ENCODE peak calls at places on chromosomes 2 and 18, in nine cellular contexts. B is psoas muscle, D is chondrocyte, Z is T follicular helper cell, V is breast epithelium, M is uterus, C is nephron progenitor cell, P is HAP-1, O is AG08396. W is an unnamed sample.

GRCh38 chr2:131034122-131035051 is 58.9 kb downstream of the FAM168B start:
- DNase-seq in V (no peak), P (peak), M (no peak), C (peak), D (no peak), O (no peak), B (peak), Z (no peak), W (no peak)

GRCh38 chr2:85804583-85804982 is 50.8 kb downstream of the ATOH8 start:
- DNase-seq in D (no peak), M (no peak), Z (no peak), P (peak), O (no peak), V (no peak), B (no peak), C (no peak), W (no peak)

GRCh38 chr2:180573951-180574350 is 406.5 kb upstream of the UBE2E3 start:
- DNase-seq in D (no peak), B (no peak), O (peak), Z (no peak), C (no peak), M (no peak), V (no peak), P (peak), W (no peak)

GRCh38 chr2:13050764-13051163 is 334.0 kb downstream of the TRIB2 start:
- DNase-seq in C (no peak), O (no peak), Z (no peak), M (no peak), V (no peak), D (no peak), B (no peak), P (no peak), W (peak)

GRCh38 chr2:205865794-205866490 is 183.6 kb downstream of the NRP2 start:
- DNase-seq in O (no peak), D (no peak), V (no peak), P (no peak), Z (no peak), B (no peak), M (no peak), C (no peak), W (no peak)

GRCh38 chr18:42614619-42615293 is 500.7 kb downstream of the RIT2 start:
- DNase-seq in Z (no peak), B (no peak), P (no peak), C (no peak), M (no peak), V (no peak), O (no peak), D (no peak), W (no peak)

GRCh38 chr2:42865884-42866861 is 73.8 kb upstream of the HAAO start:
- DNase-seq in O (no peak), P (no peak), C (no peak), M (peak), D (no peak), Z (no peak), V (no peak), B (peak), W (no peak)

GRCh38 chr18:36580266-36580665 is 248.5 kb downstream of the TPGS2 start:
- DNase-seq in D (no peak), P (no peak), Z (no peak), C (no peak), V (no peak), B (peak), M (peak), O (peak), W (peak)

GRCh38 chr2:123518387-123518786 is 506.7 kb upstream of the CNTNAP5 start:
- DNase-seq in M (no peak), Z (no peak), B (no peak), O (no peak), D (no peak), C (no peak), V (no peak), P (no peak), W (no peak)

GRCh38 chr2:127051116-127051779 is 55.7 kb downstream of the BIN1 start:
- DNase-seq in D (peak), P (no peak), B (peak), M (peak), V (peak), C (no peak), O (no peak), Z (no peak), W (no peak)

GRCh38 chr18:77068321-77068841 is 64.2 kb downstream of the MBP start:
- DNase-seq in C (no peak), P (no peak), M (no peak), V (no peak), Z (peak), B (no peak), O (no peak), D (no peak), W (no peak)

GRCh38 chr18:32798209-32798960 is 25.6 kb upstream of the KLHL14 start:
- DNase-seq in P (no peak), Z (no peak), M (no peak), V (no peak), D (no peak), O (no peak), C (no peak), B (no peak), W (no peak)

GRCh38 chr2:98691307-98691706 is 39.6 kb downstream of the MGAT4A start:
- DNase-seq in O (no peak), P (no peak), M (no peak), D (no peak), V (no peak), C (no peak), Z (no peak), B (no peak), W (no peak)

GRCh38 chr2:67689651-67690050 is 292.5 kb downstream of the ETAA1 start:
- DNase-seq in O (no peak), Z (no peak), D (no peak), M (no peak), B (no peak), C (no peak), P (no peak), V (no peak), W (no peak)

GRCh38 chr2:95315801-95316411 is 18.8 kb downstream of the KCNIP3 start:
- DNase-seq in C (no peak), M (no peak), D (peak), Z (no peak), B (peak), O (peak), V (no peak), P (no peak), W (peak)

GRCh38 chr18:63604791-63605567 is 17.8 kb downstream of the SERPINB13 start:
- DNase-seq in P (no peak), C (no peak), V (no peak), D (no peak), O (no peak), B (no peak), Z (no peak), M (no peak), W (peak)

GRCh38 chr2:238061310-238062202 is 755 bp downstream of the SCLY start:
- DNase-seq in Z (no peak), C (peak), V (no peak), O (peak), P (peak), M (peak), B (no peak), D (no peak), W (no peak)

GRCh38 chr2:219482674-219483405 is 15.9 kb upstream of the GMPPA start:
- DNase-seq in Z (no peak), M (no peak), V (no peak), D (no peak), O (no peak), B (peak), C (no peak), P (no peak), W (no peak)

GRCh38 chr2:158969717-158970521 is 1.5 kb downstream of the TANC1 start:
- DNase-seq in V (peak), O (peak), M (peak), Z (no peak), B (peak), C (peak), D (no peak), P (peak), W (no peak)

GRCh38 chr18:7904529-7904928 is 337.4 kb downstream of the PTPRM start:
- DNase-seq in B (no peak), C (no peak), V (no peak), P (no peak), Z (no peak), O (peak), M (no peak), D (no peak), W (peak)

GRCh38 chr2:112751451-112752197 is 12.8 kb downstream of the CKAP2L start:
- DNase-seq in D (no peak), M (no peak), P (no peak), Z (no peak), O (no peak), B (no peak), V (no peak), C (no peak), W (no peak)

GRCh38 chr18:24000613-24001490 is 13.7 kb upstream of the TTC39C start:
- DNase-seq in M (no peak), V (no peak), Z (no peak), P (no peak), B (no peak), C (no peak), D (no peak), O (no peak), W (no peak)

GRCh38 chr18:12515550-12515949 is 107.8 kb downstream of the PRELID3A start:
- DNase-seq in V (no peak), P (no peak), Z (no peak), D (no peak), C (no peak), O (no peak), M (no peak), B (no peak), W (no peak)

GRCh38 chr2:147460140-147460539 is 384.7 kb upstream of the ACVR2A start:
- DNase-seq in M (no peak), P (no peak), O (no peak), C (no peak), D (no peak), B (no peak), V (no peak), Z (no peak), W (no peak)

GRCh38 chr18:58143391-58143790 is 99.4 kb downstream of the NEDD4L start:
- DNase-seq in O (peak), C (no peak), V (no peak), B (no peak), P (no peak), M (no peak), D (no peak), Z (no peak), W (no peak)

GRCh38 chr2:169039702-169040101 is 8.6 kb upstream of the ABCB11 start:
- DNase-seq in C (no peak), O (no peak), B (no peak), V (no peak), M (no peak), P (no peak), D (no peak), Z (no peak), W (no peak)

W was measured in AG09309.